ENCODE peak calls at places on chromosome 9, in five cellular contexts. V, F, M, E and N are unnamed samples.

GRCh38 chr9:4371108-4371507 is 71.2 kb upstream of the GLIS3 start:
- DNase-seq in V (no peak), F (no peak), M (peak; percentile 80), E (peak; percentile 23), N (peak; percentile 14)

GRCh38 chr9:129650680-129651235 is 8.8 kb upstream of the ASB6 start:
- DNase-seq in V (no peak), F (no peak), M (no peak), E (no peak), N (no peak)

GRCh38 chr9:5509573-5509972 is 758 bp upstream of the PDCD1LG2 start:
- DNase-seq in V (no peak), F (no peak), M (peak; percentile 92), E (no peak), N (no peak)

GRCh38 chr9:36637491-36638270 is 65.0 kb downstream of the MELK start:
- DNase-seq in V (no peak), F (no peak), M (peak; percentile 36), E (no peak), N (peak; percentile 34)

GRCh38 chr9:112890106-112891081 is at the start of gene SLC46A2:
- DNase-seq in V (no peak), F (peak; percentile 22), M (no peak), E (peak; percentile 22), N (no peak)

GRCh38 chr9:76266649-76267627 is 127.3 kb downstream of the RFK start:
- DNase-seq in V (no peak), F (no peak), M (no peak), E (peak; percentile 14), N (no peak)

GRCh38 chr9:94156549-94157407 is 72.5 kb downstream of the PTPDC1 start:
- DNase-seq in V (peak; percentile 80), F (peak; percentile 67), M (peak; percentile 94), E (peak; percentile 43), N (no peak)

GRCh38 chr9:79026311-79026710 is 545.5 kb upstream of the TLE4 start:
- DNase-seq in V (no peak), F (no peak), M (no peak), E (no peak), N (peak; percentile 18)

GRCh38 chr9:86946712-86947145 is 577 bp downstream of the GAS1 start:
- DNase-seq in V (peak; percentile 83), F (peak; percentile 66), M (peak; percentile 74), E (no peak), N (peak; percentile 14)

GRCh38 chr9:99092643-99093491 is 12.0 kb upstream of the TGFBR1 start:
- DNase-seq in V (no peak), F (no peak), M (no peak), E (no peak), N (no peak)

GRCh38 chr9:136773386-136774044 is 9.2 kb upstream of the LCN15 start:
- DNase-seq in V (no peak), F (no peak), M (peak; percentile 32), E (no peak), N (peak; percentile 69)

GRCh38 chr9:93730213-93730612 is 153.8 kb downstream of the PHF2 start:
- DNase-seq in V (no peak), F (no peak), M (no peak), E (no peak), N (no peak)

GRCh38 chr9:93648836-93649235 is 72.5 kb downstream of the PHF2 start:
- DNase-seq in V (peak; percentile 54), F (no peak), M (no peak), E (no peak), N (peak; percentile 32)

GRCh38 chr9:112503170-112503569 is 16.5 kb downstream of the KIAA1958 start:
- DNase-seq in V (no peak), F (no peak), M (no peak), E (no peak), N (no peak)

GRCh38 chr9:21153688-21154608 is 12.3 kb upstream of the IFNW1 start:
- DNase-seq in V (no peak), F (no peak), M (peak; percentile 45), E (peak; percentile 13), N (peak; percentile 7)

GRCh38 chr9:29208670-29209069 is 1635.4 kb upstream of the C9orf72 start:
- DNase-seq in V (no peak), F (no peak), M (no peak), E (peak; percentile 13), N (no peak)

GRCh38 chr9:100575765-100576368 is 2.0 kb upstream of the CAVIN4 start:
- DNase-seq in V (no peak), F (no peak), M (peak; percentile 54), E (no peak), N (no peak)

GRCh38 chr9:81819859-81820546 is 108.2 kb upstream of the SPATA31D4 start:
- DNase-seq in V (no peak), F (no peak), M (peak; percentile 5), E (no peak), N (no peak)

GRCh38 chr9:130745210-130745800 is 51.7 kb downstream of the EXOSC2 start:
- DNase-seq in V (no peak), F (no peak), M (no peak), E (no peak), N (no peak)

GRCh38 chr9:7259544-7260241 is 501.9 kb downstream of the KDM4C start:
- DNase-seq in V (no peak), F (no peak), M (peak; percentile 15), E (no peak), N (no peak)

GRCh38 chr9:22009563-22009867 is 410 bp upstream of the CDKN2B start:
- DNase-seq in V (no peak), F (no peak), M (no peak), E (no peak), N (no peak)

GRCh38 chr9:15087031-15087417 is 176.8 kb upstream of the FREM1 start:
- DNase-seq in V (no peak), F (no peak), M (peak; percentile 66), E (no peak), N (no peak)

GRCh38 chr9:19127881-19128719 is 808 bp upstream of the PLIN2 start:
- DNase-seq in V (peak; percentile 69), F (peak; percentile 35), M (peak; percentile 58), E (no peak), N (peak; percentile 19)

GRCh38 chr9:113350937-113351336 is 1.6 kb downstream of the BSPRY start:
- DNase-seq in V (no peak), F (no peak), M (no peak), E (no peak), N (no peak)

GRCh38 chr9:7328453-7328852 is 471.1 kb downstream of the DMAC1 start:
- DNase-seq in V (no peak), F (no peak), M (no peak), E (peak; percentile 20), N (no peak)

GRCh38 chr9:85040806-85041575 is 371.5 kb downstream of the NTRK2 start:
- DNase-seq in V (no peak), F (no peak), M (peak; percentile 46), E (no peak), N (no peak)

GRCh38 chr9:33161589-33162132 is 5.5 kb downstream of the B4GALT1 start:
- DNase-seq in V (no peak), F (no peak), M (peak; percentile 54), E (peak; percentile 53), N (peak; percentile 56)

GRCh38 chr9:109510506-109510905 is 12.4 kb upstream of the PTPN3 start:
- DNase-seq in V (no peak), F (no peak), M (peak; percentile 31), E (no peak), N (no peak)

GRCh38 chr9:70177121-70177520 is 81.7 kb upstream of the SMC5 start:
- DNase-seq in V (no peak), F (no peak), M (peak; percentile 23), E (no peak), N (no peak)

GRCh38 chr9:26850995-26851394 is 41.6 kb downstream of the CAAP1 start:
- DNase-seq in V (no peak), F (no peak), M (no peak), E (no peak), N (no peak)

GRCh38 chr9:26856413-26857032 is 36.1 kb downstream of the CAAP1 start:
- DNase-seq in V (no peak), F (no peak), M (peak; percentile 68), E (peak; percentile 61), N (peak; percentile 42)
- TF ChIP-seq CTCF in V (no peak), F (peak; percentile 64), M (peak; percentile 53), E (peak; percentile 57), N (peak; percentile 78)

GRCh38 chr9:89354471-89354870 is 36.2 kb downstream of the SECISBP2 start:
- DNase-seq in V (no peak), F (no peak), M (no peak), E (no peak), N (no peak)

GRCh38 chr9:89352874-89353649 is 34.8 kb downstream of the SECISBP2 start:
- DNase-seq in V (no peak), F (no peak), M (no peak), E (no peak), N (no peak)

GRCh38 chr9:89352451-89352850 is 34.2 kb downstream of the SECISBP2 start:
- DNase-seq in V (no peak), F (peak; percentile 77), M (no peak), E (no peak), N (no peak)

GRCh38 chr9:89351584-89351983 is 33.3 kb downstream of the SECISBP2 start:
- DNase-seq in V (no peak), F (no peak), M (no peak), E (no peak), N (no peak)

DNA sequence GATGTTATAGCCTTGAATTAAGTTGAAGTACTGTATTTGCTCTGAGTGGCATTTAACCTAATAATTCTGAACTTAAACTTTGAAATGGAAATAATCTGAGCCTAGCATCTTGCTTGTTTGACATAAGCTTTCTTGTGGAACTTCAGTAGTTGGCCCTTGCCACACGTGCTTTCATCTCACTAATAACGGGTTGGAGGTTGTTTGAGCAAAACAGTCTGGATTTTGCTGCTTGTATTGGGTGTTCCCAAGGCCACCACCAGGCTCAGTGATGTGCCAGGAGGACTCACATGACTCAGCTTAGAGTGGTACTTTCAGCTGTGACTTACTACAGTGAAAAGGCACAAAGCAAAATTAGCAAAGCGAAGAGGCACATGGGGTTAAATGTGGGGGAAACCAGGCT is 35.7 kb downstream of the SECISBP2 start:
- DNase-seq in V (no peak), F (peak; percentile 82), M (no peak), E (no peak), N (no peak)
- H3K36me3 ChIP-seq in V (peaks cover 98% of the 10 kb centered on the region), F (peaks cover 83% of the 10 kb centered on the region), M (peaks cover 45% of the 10 kb centered on the region), E (no peaks in the 10 kb centered on the region), N (peaks cover 78% of the 10 kb centered on the region)

DNA sequence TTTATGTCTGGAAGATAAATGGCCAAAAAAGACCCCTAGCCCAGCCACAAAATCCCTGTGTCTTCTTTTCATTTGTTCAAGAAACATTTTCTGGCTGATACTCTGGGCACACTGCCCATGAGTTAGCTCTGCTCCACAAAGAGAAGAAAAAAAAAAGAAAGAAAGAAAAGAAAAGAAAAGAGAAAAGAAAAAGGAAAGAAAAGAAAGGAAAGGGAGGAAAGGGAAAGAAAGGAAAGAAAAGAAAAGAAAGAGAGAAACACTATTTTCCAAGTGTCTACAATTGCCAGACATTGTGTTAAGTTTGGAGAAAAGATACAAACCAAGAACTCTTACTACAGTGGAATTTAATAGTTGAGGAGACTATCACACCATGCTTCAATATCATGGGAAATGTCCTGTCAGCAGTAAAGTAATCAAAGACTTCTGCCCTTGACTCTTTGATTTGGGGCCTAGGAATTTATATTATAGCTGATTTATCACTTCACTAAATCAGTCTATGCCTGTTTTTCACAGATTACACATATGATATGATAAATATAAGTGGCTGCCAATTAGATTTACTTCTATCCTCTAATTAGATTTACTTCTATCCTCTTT is 3.0 kb downstream of the TRMO start:
- DNase-seq in V (no peak), F (no peak), M (no peak), E (no peak), N (no peak)
- TF ChIP-seq CTCF in V (no peak), F (no peak), M (no peak), E (no peak), N (no peak)

GRCh38 chr9:134989206-134990065 is 71.7 kb upstream of the FCN1 start:
- DNase-seq in V (peak; percentile 53), F (no peak), M (no peak), E (no peak), N (peak; percentile 4)
- H3K36me3 ChIP-seq in V (no peaks in the 10 kb centered on the region), F (no peaks in the 10 kb centered on the region), M (no peaks in the 10 kb centered on the region), E (no peaks in the 10 kb centered on the region), N (no peaks in the 10 kb centered on the region)